ENCODE peak calls at places on chromosomes 11 and 22, in four cellular contexts. N, W, X and C are unnamed samples.

GRCh38 chr11:78192223-78192719 is 3.6 kb downstream of the USP35 start:
- DNase-seq in N (no peak), W (no peak), X (no peak), C (no peak)

GRCh38 chr11:117670443-117670842 is 126.6 kb downstream of the DSCAML1 start:
- DNase-seq in N (no peak), W (no peak), X (no peak), C (no peak)

GRCh38 chr11:2998073-2998850 is 6.1 kb upstream of the NAP1L4 start:
- DNase-seq in N (no peak), W (no peak), X (no peak), C (no peak)

GRCh38 chr11:65419773-65420481 is 2.7 kb upstream of the NEAT1 start:
- DNase-seq in N (no peak), W (peak; percentile 54), X (peak; percentile 99), C (peak; percentile 98)

GRCh38 chr11:57310630-57311086 is 14.1 kb downstream of the TNKS1BP1 start:
- DNase-seq in N (no peak), W (no peak), X (peak; percentile 78), C (no peak)

GRCh38 chr11:95715777-95716241 is 73.8 kb downstream of the FAM76B start:
- DNase-seq in N (no peak), W (no peak), X (no peak), C (no peak)

GRCh38 chr22:26860233-26860765 is 202.9 kb downstream of the MIAT start:
- DNase-seq in N (no peak), W (no peak), X (no peak), C (no peak)

GRCh38 chr11:47408598-47409439 is 429 bp downstream of the SLC39A13 start:
- DNase-seq in N (no peak), W (peak; percentile 27), X (peak; percentile 89), C (peak; percentile 87)

GRCh38 chr11:32831241-32831640 is 1.5 kb downstream of the PRRG4 start:
- DNase-seq in N (no peak), W (no peak), X (no peak), C (no peak)

GRCh38 chr11:120314861-120315260 is 10.2 kb upstream of the TLCD5 start:
- DNase-seq in N (no peak), W (no peak), X (no peak), C (no peak)

GRCh38 chr11:70029115-70029830 is 48.8 kb upstream of the ANO1 start:
- DNase-seq in N (no peak), W (no peak), X (no peak), C (no peak)

GRCh38 chr11:12275818-12276217 is 101.6 kb upstream of the PARVA start:
- DNase-seq in N (no peak), W (no peak), X (no peak), C (no peak)

GRCh38 chr11:83827940-83828554 is 541.9 kb upstream of the CCDC90B start:
- DNase-seq in N (no peak), W (no peak), X (peak; percentile 28), C (peak; percentile 61)

GRCh38 chr22:24772493-24773220 is 1.9 kb downstream of the PIWIL3 start:
- DNase-seq in N (no peak), W (no peak), X (peak; percentile 58), C (peak; percentile 74)